ENCODE peak calls at places on chromosomes 13 and 19, in nine cellular contexts. K is right atrium auricular region, S is aorta, W is T-cell, Q is hepatic stellate cell, M is hepatocyte, L is EH, D is fibroblast of gingiva, P is AML-193. I is an unnamed sample.
A peak's percentile ranks its signal among the peaks of the same experiment; 100 is the strongest.

GRCh38 chr19:21463449-21464105 is 41.8 kb upstream of the ZNF429 start:
- DNase-seq in K (peak; percentile 56), S (peak; percentile 53), W (no peak), Q (no peak), M (peak; percentile 89), L (no peak), D (no peak), P (peak; percentile 94), I (peak; percentile 97)

GRCh38 chr13:75850915-75851314 is 214.8 kb downstream of the LMO7 start:
- DNase-seq in K (no peak), S (no peak), W (no peak), Q (no peak), M (no peak), L (peak; percentile 32), D (no peak), P (no peak), I (no peak)

GRCh38 chr13:49996166-49996915 is 501 bp upstream of the TRIM13 start:
- DNase-seq in K (peak; percentile 87), S (peak; percentile 96), W (peak; percentile 61), Q (peak; percentile 87), M (peak; percentile 97), L (peak; percentile 92), D (peak; percentile 97), P (peak; percentile 93), I (peak; percentile 94)

GRCh38 chr13:44755872-44756271 is 179.7 kb upstream of the TSC22D1 start:
- DNase-seq in K (no peak), S (no peak), W (no peak), Q (no peak), M (no peak), L (peak; percentile 59), D (peak; percentile 7), P (no peak), I (no peak)

GRCh38 chr19:55067869-55068268 is 4.9 kb upstream of the RDH13 start:
- DNase-seq in K (no peak), S (no peak), W (no peak), Q (no peak), M (no peak), L (no peak), D (no peak), P (no peak), I (no peak)

GRCh38 chr13:33940898-33941297 is 122.9 kb downstream of the RFC3 start:
- DNase-seq in K (no peak), S (no peak), W (no peak), Q (no peak), M (no peak), L (no peak), D (no peak), P (no peak), I (peak; percentile 97)

GRCh38 chr13:22874839-22875238 is 305.9 kb upstream of the SGCG start:
- DNase-seq in K (no peak), S (no peak), W (no peak), Q (no peak), M (no peak), L (no peak), D (no peak), P (no peak), I (no peak)

GRCh38 chr13:23811366-23812027 is 77.7 kb downstream of the MIPEP start:
- DNase-seq in K (no peak), S (no peak), W (no peak), Q (no peak), M (no peak), L (no peak), D (no peak), P (no peak), I (peak; percentile 58)

GRCh38 chr13:100675660-100676129 is 1.1 kb upstream of the TMTC4 start:
- DNase-seq in K (no peak), S (no peak), W (no peak), Q (no peak), M (no peak), L (peak; percentile 3), D (no peak), P (no peak), I (no peak)

GRCh38 chr19:56476671-56477428 is at the start of gene ZNF667:
- DNase-seq in K (no peak), S (peak; percentile 47), W (peak; percentile 46), Q (peak; percentile 60), M (peak; percentile 43), L (peak; percentile 47), D (peak; percentile 46), P (no peak), I (peak; percentile 57)

GRCh38 chr19:57888107-57888493 is 737 bp downstream of the ZNF814 start:
- DNase-seq in K (no peak), S (no peak), W (no peak), Q (peak; percentile 12), M (no peak), L (no peak), D (no peak), P (no peak), I (no peak)

GRCh38 chr13:24124789-24125476 is 35.6 kb upstream of the SPATA13 start:
- DNase-seq in K (no peak), S (no peak), W (no peak), Q (no peak), M (no peak), L (no peak), D (no peak), P (no peak), I (no peak)

GRCh38 chr13:86946734-86947133 is 724.4 kb upstream of the SLITRK5 start:
- DNase-seq in K (no peak), S (no peak), W (no peak), Q (no peak), M (no peak), L (no peak), D (no peak), P (no peak), I (no peak)

GRCh38 chr19:49677901-49678674 is 1.0 kb downstream of the PRMT1 start:
- DNase-seq in K (peak; percentile 75), S (peak; percentile 80), W (peak; percentile 65), Q (peak; percentile 70), M (peak; percentile 88), L (peak; percentile 67), D (peak; percentile 32), P (peak; percentile 36), I (peak; percentile 92)

GRCh38 chr13:59413121-59413520 is 750.6 kb downstream of the DIAPH3 start:
- DNase-seq in K (no peak), S (no peak), W (no peak), Q (no peak), M (no peak), L (peak; percentile 73), D (no peak), P (peak; percentile 33), I (no peak)

GRCh38 chr13:99371956-99372355 is 64.8 kb upstream of the GPR183 start:
- DNase-seq in K (peak; percentile 42), S (no peak), W (peak; percentile 56), Q (no peak), M (no peak), L (no peak), D (no peak), P (peak; percentile 86), I (peak; percentile 41)

GRCh38 chr19:11656535-11656934 is 59.3 kb downstream of the ZNF627 start:
- DNase-seq in K (no peak), S (no peak), W (no peak), Q (no peak), M (no peak), L (no peak), D (no peak), P (no peak), I (no peak)

GRCh38 chr13:34886476-34886875 is 55.6 kb upstream of the NBEA start:
- DNase-seq in K (no peak), S (no peak), W (no peak), Q (no peak), M (no peak), L (no peak), D (no peak), P (no peak), I (no peak)

GRCh38 chr13:36880961-36881360 is 39.1 kb downstream of the SMAD9 start:
- DNase-seq in K (no peak), S (no peak), W (no peak), Q (peak; percentile 4), M (no peak), L (peak; percentile 31), D (no peak), P (no peak), I (no peak)

I was measured in islet precursor cell.